ENCODE peak calls at places on chromosomes 2 and 18, in ten cellular contexts. C is spleen, T is sigmoid colon, I is SJCRH30, Y is brain microvascular endothelial cell, A is adrenal gland, J is cardiac muscle cell, E is SJSA1, K is GM23338, Q is aorta. F is an unnamed sample.
A peak's percentile ranks its signal among the peaks of the same experiment; 100 is the strongest.

GRCh38 chr2:240207661-240208060 is 67.2 kb upstream of the OTOS start:
- DNase-seq in J (no peak), C (peak; percentile 67), A (no peak), K (no peak), Q (peak; percentile 24), E (no peak), I (no peak), Y (no peak), T (peak; percentile 37), F (no peak)

GRCh38 chr18:35005963-35006577 is 35.1 kb upstream of the MAPRE2 start:
- DNase-seq in K (peak; percentile 89), A (peak; percentile 11), J (peak; percentile 82), I (peak; percentile 72), C (no peak), T (no peak), Y (peak; percentile 63), E (no peak), Q (no peak), F (peak; percentile 43)

GRCh38 chr2:3463156-3463835 is 56.0 kb downstream of the ADI1 start:
- DNase-seq in C (no peak), A (no peak), E (no peak), J (no peak), T (peak; percentile 55), Q (no peak), Y (no peak), K (no peak), I (no peak), F (no peak)

GRCh38 chr2:203758841-203759691 is 52.6 kb downstream of the CD28 start:
- DNase-seq in A (peak; percentile 65), E (no peak), K (no peak), C (no peak), T (no peak), J (peak; percentile 66), Y (peak; percentile 77), Q (no peak), I (no peak), F (no peak)

GRCh38 chr2:234853739-234854138 is 98.1 kb upstream of the SH3BP4 start:
- DNase-seq in C (no peak), Y (peak; percentile 35), T (no peak), E (no peak), K (no peak), A (no peak), J (no peak), I (no peak), Q (no peak), F (no peak)

GRCh38 chr2:104109356-104109755 is 744.6 kb upstream of the POU3F3 start:
- DNase-seq in C (no peak), K (no peak), J (no peak), Y (no peak), I (no peak), E (no peak), Q (no peak), T (no peak), A (no peak), F (no peak)

GRCh38 chr2:117980783-117981676 is 32.8 kb downstream of the CCDC93 start:
- DNase-seq in K (no peak), A (peak; percentile 31), C (peak; percentile 34), T (no peak), E (no peak), Y (peak; percentile 77), Q (no peak), J (peak; percentile 90), I (no peak), F (no peak)

GRCh38 chr2:136376798-136377211 is 258.9 kb upstream of the CXCR4 start:
- DNase-seq in Y (no peak), I (peak; percentile 92), J (peak; percentile 20), A (no peak), T (no peak), E (no peak), C (peak; percentile 75), K (no peak), Q (no peak), F (no peak)

GRCh38 chr2:70552501-70553333 is 909 bp downstream of the TGFA start:
- DNase-seq in T (no peak), J (no peak), Q (no peak), A (no peak), I (peak; percentile 42), C (no peak), K (peak; percentile 52), E (no peak), Y (no peak), F (peak; percentile 19)

GRCh38 chr2:70541481-70542020 is 12.1 kb downstream of the TGFA start:
- DNase-seq in J (no peak), I (peak; percentile 50), Q (no peak), T (no peak), E (no peak), A (no peak), C (no peak), K (peak; percentile 28), Y (no peak), F (no peak)

GRCh38 chr2:210503622-210504300 is 27.2 kb upstream of the LANCL1 start:
- DNase-seq in I (peak; percentile 43), T (no peak), Y (no peak), E (no peak), K (peak; percentile 3), J (peak; percentile 18), Q (no peak), A (no peak), C (no peak), F (no peak)

GRCh38 chr18:39724652-39725051 is 2159.1 kb upstream of the CELF4 start:
- DNase-seq in A (no peak), Q (no peak), C (no peak), T (no peak), I (no peak), J (peak; percentile 7), E (no peak), Y (no peak), K (no peak), F (no peak)

DNA sequence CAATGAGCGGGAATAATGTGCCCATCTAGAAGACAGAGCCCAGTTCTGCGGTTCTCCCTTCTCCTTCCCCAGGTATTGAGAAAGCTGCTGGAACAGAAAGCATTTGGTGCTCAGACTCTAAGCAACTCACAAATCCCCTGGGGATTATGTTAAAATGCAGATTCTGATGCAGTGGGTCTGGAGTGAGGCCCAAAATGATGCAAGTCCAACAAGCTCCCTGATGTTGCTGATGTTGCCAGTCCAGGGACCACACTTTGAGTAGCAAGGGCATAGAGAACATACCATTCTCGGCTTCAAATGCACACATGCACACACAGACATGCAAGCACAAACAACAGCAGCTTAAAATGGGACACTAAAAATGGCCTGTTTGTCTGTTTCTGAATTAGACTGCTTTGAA is 274.8 kb upstream of the NCKAP5 start:
- DNase-seq in E (no peak), J (peak; percentile 40), A (no peak), Q (no peak), Y (no peak), I (no peak), C (no peak), K (no peak), T (no peak), F (no peak)
- H3K27ac ChIP-seq in E (peak overlapping the region; percentile 88), J (no peak overlapping the region), A (no peak overlapping the region), Q (no peak overlapping the region), Y (peak overlapping the region; percentile 74), I (no peak overlapping the region), C (no peak overlapping the region), K (no peak overlapping the region), T (no peak overlapping the region), F (no peak overlapping the region)

GRCh38 chr2:15810451-15811150 is 129.7 kb upstream of the MYCN start:
- DNase-seq in J (no peak), Y (no peak), T (no peak), C (no peak), Q (no peak), K (no peak), I (no peak), A (peak; percentile 10), E (no peak), F (no peak)

GRCh38 chr2:15812187-15812830 is 128.0 kb upstream of the MYCN start:
- DNase-seq in Q (no peak), A (no peak), T (no peak), Y (no peak), K (peak; percentile 20), E (no peak), J (no peak), I (no peak), C (no peak), F (no peak)

GRCh38 chr2:15809504-15809903 is 130.8 kb upstream of the MYCN start:
- DNase-seq in I (no peak), E (no peak), Q (no peak), J (no peak), K (no peak), Y (no peak), A (no peak), T (no peak), C (no peak), F (no peak)

GRCh38 chr2:15813481-15814266 is 126.7 kb upstream of the MYCN start:
- DNase-seq in E (no peak), I (no peak), C (no peak), Y (no peak), Q (no peak), T (no peak), A (no peak), J (no peak), K (no peak), F (no peak)

GRCh38 chr2:15811367-15811766 is 129.0 kb upstream of the MYCN start:
- DNase-seq in Q (no peak), J (peak; percentile 21), C (no peak), I (no peak), A (no peak), E (no peak), T (no peak), K (peak; percentile 27), Y (no peak), F (no peak)
- H3K27ac ChIP-seq in Q (no peak overlapping the region), J (peak overlapping the region; percentile 67), C (no peak overlapping the region), I (no peak overlapping the region), A (no peak overlapping the region), E (no peak overlapping the region), T (no peak overlapping the region), K (no peak overlapping the region), Y (no peak overlapping the region), F (no peak overlapping the region)

DNA sequence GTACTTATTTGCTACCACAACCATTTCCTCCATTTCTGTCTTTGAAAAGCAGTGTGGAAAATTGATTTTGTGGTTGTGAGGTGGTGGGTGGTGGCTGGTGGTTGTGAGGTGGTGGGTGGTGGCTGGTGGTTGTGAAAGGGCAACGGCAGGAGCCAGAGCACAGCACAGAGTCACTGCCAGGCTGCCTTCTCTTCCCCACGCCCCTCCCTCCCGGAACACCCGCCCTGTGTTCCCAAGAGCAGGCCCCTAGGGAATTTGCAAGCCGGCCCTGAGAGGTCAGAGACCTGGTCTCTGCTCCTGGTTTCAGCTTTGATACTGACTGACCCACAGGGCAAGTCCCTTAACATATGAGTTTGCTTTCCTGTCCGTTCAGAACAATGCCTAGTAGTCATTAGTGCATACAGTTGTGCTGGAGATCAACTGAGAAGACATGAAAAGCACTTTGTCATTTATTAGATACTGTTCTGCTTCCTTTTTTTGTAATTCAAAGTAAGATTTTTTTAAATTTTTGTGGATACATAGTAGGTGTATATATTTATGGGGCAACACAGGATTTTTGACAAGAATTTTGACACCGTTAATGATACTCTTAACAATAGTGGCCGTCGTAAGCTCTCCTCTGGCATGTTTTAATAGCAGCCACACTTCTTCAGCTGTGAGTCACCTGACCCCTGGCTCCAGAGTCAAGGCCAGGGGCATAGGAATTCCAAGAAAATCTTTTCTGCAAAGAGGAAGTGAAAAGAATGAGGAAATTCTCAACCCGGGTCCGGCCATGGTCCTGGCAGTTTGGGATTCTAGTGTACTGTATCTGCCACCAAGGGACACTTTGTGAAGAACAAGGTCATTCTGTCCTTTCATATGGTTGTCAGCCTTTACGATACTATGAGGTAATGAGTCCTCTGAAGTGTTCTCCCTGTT is 53.2 kb downstream of the ITGA6 start:
- DNase-seq in A (peak; percentile 66), Y (peak; percentile 12), I (no peak), E (peak; percentile 55), K (no peak), C (peak; percentile 80), Q (no peak), J (peak; percentile 51), T (no peak), F (no peak)
- H3K27ac ChIP-seq in A (no peak overlapping the region), Y (no peak overlapping the region), I (no peak overlapping the region), E (peak overlapping the region; percentile 3), K (no peak overlapping the region), C (peak overlapping the region; percentile 13), Q (no peak overlapping the region), J (peak overlapping the region; percentile 76), T (no peak overlapping the region), F (peak overlapping the region; percentile 8)

GRCh38 chr2:28080911-28081310 is 190.4 kb downstream of the BABAM2 start:
- DNase-seq in Y (no peak), J (peak; percentile 94), I (no peak), K (peak; percentile 6), C (no peak), Q (peak; percentile 34), E (peak; percentile 51), T (peak; percentile 74), A (no peak), F (no peak)
- H3K27ac ChIP-seq in Y (no peak overlapping the region), J (no peak overlapping the region), I (no peak overlapping the region), K (no peak overlapping the region), C (peak overlapping the region; percentile 22), Q (peak overlapping the region; percentile 94), E (peak overlapping the region; percentile 61), T (peak overlapping the region; percentile 71), A (peak overlapping the region; percentile 13), F (no peak overlapping the region)